ENCODE peak calls at places on chromosome 9, in ten cellular contexts. H is stimulated activated CD4-positive, alpha-beta T cell treated with anti-CD3 and anti-CD28 coated beads, Interleukin-4, amount 100 ng/mL, for 1 hour; Z is stromal cell of bone marrow; W is G401; J is NCI-H1092 treated with DMSO at 0.1 percent for 48 hours; M is Ammon's horn; T is posterior cingulate gyrus; A is anterior cingulate cortex; R is H54; F is RWPE1. G is an unnamed sample.

GRCh38 chr9:130732793-130733221 is 39.2 kb downstream of the EXOSC2 start:
- DNase-seq in W (no peak), M (no peak), R (no peak), H (no peak), T (no peak), A (no peak), J (peak), Z (no peak), F (no peak), G (no peak)

GRCh38 chr9:29625292-29625731 is 2052.0 kb upstream of the C9orf72 start:
- DNase-seq in M (no peak), J (no peak), H (no peak), T (no peak), Z (no peak), R (no peak), A (no peak), F (no peak), W (no peak), G (no peak)

GRCh38 chr9:6968271-6968670 is 210.5 kb downstream of the KDM4C start:
- DNase-seq in H (no peak), T (no peak), M (no peak), F (no peak), J (no peak), Z (peak), R (no peak), A (no peak), W (no peak), G (no peak)

GRCh38 chr9:112555844-112556482 is 69.3 kb downstream of the KIAA1958 start:
- DNase-seq in Z (no peak), R (no peak), T (no peak), M (no peak), J (no peak), F (no peak), H (no peak), A (no peak), W (no peak), G (no peak)

GRCh38 chr9:33737811-33738606 is 57.4 kb upstream of the PRSS3 start:
- DNase-seq in Z (peak), F (peak), A (no peak), M (peak), W (peak), T (peak), H (no peak), J (peak), R (no peak), G (no peak)

GRCh38 chr9:85224729-85225128 is 517.0 kb downstream of the AGTPBP1 start:
- DNase-seq in H (no peak), T (no peak), Z (peak), M (no peak), J (no peak), W (no peak), A (no peak), F (peak), R (peak), G (no peak)

GRCh38 chr9:135001526-135001925 is 83.8 kb upstream of the FCN1 start:
- DNase-seq in A (no peak), J (no peak), R (no peak), F (no peak), Z (no peak), T (peak), H (no peak), W (no peak), M (no peak), G (no peak)

GRCh38 chr9:118577121-118577520 is 792.1 kb downstream of the BRINP1 start:
- DNase-seq in W (no peak), H (no peak), M (no peak), J (no peak), Z (peak), T (no peak), R (no peak), A (no peak), F (peak), G (no peak)

GRCh38 chr9:85202596-85202995 is 533.1 kb downstream of the NTRK2 start:
- DNase-seq in R (no peak), M (peak), H (no peak), A (no peak), J (no peak), F (no peak), T (peak), Z (no peak), W (no peak), G (peak)

GRCh38 chr9:14348241-14349140 is 34.5 kb upstream of the NFIB start:
- DNase-seq in R (no peak), Z (no peak), J (no peak), W (peak), M (peak), T (peak), H (no peak), A (no peak), F (no peak), G (peak)

GRCh38 chr9:83281306-83282255 is 218.6 kb upstream of the RASEF start:
- DNase-seq in F (peak), W (peak), T (peak), R (no peak), J (no peak), H (no peak), M (peak), A (no peak), Z (peak), G (peak)